ENCODE peak calls at places on chromosome 13, in five cellular contexts. One of them, this sample, is unnamed.
A peak's percentile ranks its signal among the peaks of the same experiment; 100 is the strongest.

GRCh38 chr13:108667205-108667604 is 37.8 kb downstream of the MYO16 start:
- DNase-seq in HCT116: no peak
- DNase-seq in heart left ventricle: no peak
- DNase-seq in lower leg skin: no peak
- DNase-seq in IMR-90: no peak
- DNase-seq in this sample: no peak

GRCh38 chr13:91817250-91817649 is 418.8 kb downstream of the GPC5 start:
- DNase-seq in HCT116: no peak
- DNase-seq in heart left ventricle: no peak
- DNase-seq in lower leg skin: no peak
- DNase-seq in IMR-90: peak; percentile 13
- DNase-seq in this sample: no peak

GRCh38 chr13:32443111-32443510 is 15.2 kb upstream of the N4BP2L1 start:
- DNase-seq in HCT116: peak; percentile 2
- DNase-seq in heart left ventricle: no peak
- DNase-seq in lower leg skin: no peak
- DNase-seq in IMR-90: peak; percentile 23
- DNase-seq in this sample: no peak

GRCh38 chr13:27599845-27600553 is 20.3 kb downstream of the LNX2 start:
- DNase-seq in HCT116: peak; percentile 34
- DNase-seq in heart left ventricle: no peak
- DNase-seq in lower leg skin: no peak
- DNase-seq in IMR-90: peak; percentile 67
- DNase-seq in this sample: peak; percentile 48

GRCh38 chr13:101423872-101424271 is 7.6 kb upstream of the NALCN start:
- DNase-seq in HCT116: no peak
- DNase-seq in heart left ventricle: no peak
- DNase-seq in lower leg skin: no peak
- DNase-seq in IMR-90: no peak
- DNase-seq in this sample: no peak

GRCh38 chr13:84352946-84353345 is 470.7 kb upstream of the SLITRK1 start:
- DNase-seq in HCT116: no peak
- DNase-seq in heart left ventricle: no peak
- DNase-seq in lower leg skin: no peak
- DNase-seq in IMR-90: no peak
- DNase-seq in this sample: no peak

GRCh38 chr13:110390572-110390971 is 83.5 kb downstream of the COL4A2 start:
- DNase-seq in HCT116: no peak
- DNase-seq in heart left ventricle: no peak
- DNase-seq in lower leg skin: no peak
- DNase-seq in IMR-90: peak; percentile 97
- DNase-seq in this sample: no peak

GRCh38 chr13:113558461-113558860 is 26.1 kb upstream of the TFDP1 start:
- DNase-seq in HCT116: no peak
- DNase-seq in heart left ventricle: no peak
- DNase-seq in lower leg skin: no peak
- DNase-seq in IMR-90: no peak
- DNase-seq in this sample: no peak

GRCh38 chr13:108959254-108959653 is 329.8 kb downstream of the MYO16 start:
- DNase-seq in HCT116: no peak
- DNase-seq in heart left ventricle: no peak
- DNase-seq in lower leg skin: no peak
- DNase-seq in IMR-90: no peak
- DNase-seq in this sample: no peak

GRCh38 chr13:95352486-95352885 is 51.2 kb upstream of the ABCC4 start:
- DNase-seq in HCT116: no peak
- DNase-seq in heart left ventricle: no peak
- DNase-seq in lower leg skin: no peak
- DNase-seq in IMR-90: no peak
- DNase-seq in this sample: no peak

GRCh38 chr13:68380041-68380973 is 1150.2 kb upstream of the PCDH9 start:
- DNase-seq in HCT116: no peak
- DNase-seq in heart left ventricle: no peak
- DNase-seq in lower leg skin: no peak
- DNase-seq in IMR-90: no peak
- DNase-seq in this sample: no peak

GRCh38 chr13:30810261-30810701 is 74.9 kb downstream of the ALOX5AP start:
- DNase-seq in HCT116: no peak
- DNase-seq in heart left ventricle: no peak
- DNase-seq in lower leg skin: peak; percentile 82
- DNase-seq in IMR-90: no peak
- DNase-seq in this sample: peak; percentile 42

GRCh38 chr13:76038920-76039716 is 403.0 kb downstream of the LMO7 start:
- DNase-seq in HCT116: no peak
- DNase-seq in heart left ventricle: no peak
- DNase-seq in lower leg skin: no peak
- DNase-seq in IMR-90: no peak
- DNase-seq in this sample: no peak

GRCh38 chr13:92640936-92641335 is 585.7 kb upstream of the GPC6 start:
- DNase-seq in HCT116: no peak
- DNase-seq in heart left ventricle: no peak
- DNase-seq in lower leg skin: no peak
- DNase-seq in IMR-90: peak; percentile 2
- DNase-seq in this sample: no peak

GRCh38 chr13:60090579-60090978 is 73.1 kb downstream of the DIAPH3 start:
- DNase-seq in HCT116: no peak
- DNase-seq in heart left ventricle: no peak
- DNase-seq in lower leg skin: no peak
- DNase-seq in IMR-90: peak; percentile 46
- DNase-seq in this sample: no peak

GRCh38 chr13:37870895-37871550 is 1.5 kb upstream of the TRPC4 start:
- DNase-seq in HCT116: no peak
- DNase-seq in heart left ventricle: no peak
- DNase-seq in lower leg skin: no peak
- DNase-seq in IMR-90: peak; percentile 79
- DNase-seq in this sample: no peak

GRCh38 chr13:41007359-41008118 is 11.6 kb downstream of the ELF1 start:
- DNase-seq in HCT116: no peak
- DNase-seq in heart left ventricle: no peak
- DNase-seq in lower leg skin: no peak
- DNase-seq in IMR-90: peak; percentile 30
- DNase-seq in this sample: no peak

GRCh38 chr13:61148691-61149332 is 266.8 kb downstream of the PCDH20 start:
- DNase-seq in HCT116: no peak
- DNase-seq in heart left ventricle: no peak
- DNase-seq in lower leg skin: no peak
- DNase-seq in IMR-90: no peak
- DNase-seq in this sample: no peak

DNA sequence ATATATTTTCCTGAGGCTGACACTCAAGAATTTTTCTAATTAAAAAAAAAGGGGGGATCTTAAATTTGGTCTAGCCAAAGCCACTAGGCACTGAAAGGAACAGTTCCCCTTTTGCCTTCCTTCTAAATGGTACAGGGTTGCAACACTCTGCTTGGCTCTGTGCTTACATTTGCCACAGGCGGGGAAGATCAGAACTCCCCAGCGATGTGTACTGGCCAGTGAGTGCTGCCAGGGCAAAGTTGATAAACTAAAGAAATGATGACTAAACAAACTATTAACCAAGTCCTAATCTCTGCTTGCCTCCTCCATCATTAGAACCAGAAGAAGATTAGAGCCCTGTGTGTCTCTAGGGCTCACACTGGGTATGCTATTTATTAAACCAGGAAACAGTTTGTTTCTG is 75.3 kb upstream of the SCEL start:
- DNase-seq in HCT116: no peak
- DNase-seq in heart left ventricle: peak; percentile 47
- DNase-seq in lower leg skin: peak; percentile 85
- DNase-seq in IMR-90: no peak
- DNase-seq in this sample: no peak
- TF ChIP-seq POLR2A in HCT116: no peak
- TF ChIP-seq POLR2A in heart left ventricle: no peak
- TF ChIP-seq POLR2A in lower leg skin: no peak
- TF ChIP-seq POLR2A in IMR-90: no peak
- TF ChIP-seq POLR2A in this sample: no peak

DNA sequence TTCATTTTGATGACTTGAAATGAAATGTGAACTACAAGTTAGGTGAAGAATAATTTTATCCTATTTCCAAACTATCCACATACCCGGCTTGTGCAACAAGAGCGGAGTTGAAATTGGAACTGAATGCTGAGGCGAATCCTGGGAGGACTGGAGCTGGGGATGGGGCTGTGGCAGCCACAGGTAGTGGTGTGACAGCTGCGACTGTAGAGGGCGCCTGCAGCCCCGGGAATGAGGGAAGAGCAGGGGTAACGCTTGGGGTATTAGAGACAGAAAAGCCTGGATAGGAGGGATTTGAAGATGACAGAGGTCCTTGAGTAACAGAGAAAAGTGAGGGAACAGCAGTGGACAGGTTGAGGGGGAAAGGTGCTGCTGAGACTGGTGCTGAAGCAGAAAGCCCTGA is 22.0 kb upstream of the STOML3 start:
- DNase-seq in HCT116: no peak
- DNase-seq in heart left ventricle: no peak
- DNase-seq in lower leg skin: no peak
- DNase-seq in IMR-90: no peak
- DNase-seq in this sample: no peak
- TF ChIP-seq CTCF in HCT116: peak; percentile 28
- TF ChIP-seq CTCF in heart left ventricle: peak; percentile 9
- TF ChIP-seq CTCF in lower leg skin: no peak
- TF ChIP-seq CTCF in IMR-90: peak; percentile 5
- TF ChIP-seq CTCF in this sample: no peak

GRCh38 chr13:20824762-20825161 is 51.0 kb upstream of the EEF1AKMT1 start:
- DNase-seq in HCT116: no peak
- DNase-seq in heart left ventricle: no peak
- DNase-seq in lower leg skin: no peak
- DNase-seq in IMR-90: peak; percentile 87
- DNase-seq in this sample: no peak

GRCh38 chr13:20826810-20827560 is 53.2 kb upstream of the EEF1AKMT1 start:
- DNase-seq in HCT116: no peak
- DNase-seq in heart left ventricle: no peak
- DNase-seq in lower leg skin: no peak
- DNase-seq in IMR-90: peak; percentile 42
- DNase-seq in this sample: no peak

GRCh38 chr13:20828540-20829364 is 55.0 kb upstream of the EEF1AKMT1 start:
- DNase-seq in HCT116: peak; percentile 26
- DNase-seq in heart left ventricle: no peak
- DNase-seq in lower leg skin: no peak
- DNase-seq in IMR-90: peak; percentile 64
- DNase-seq in this sample: peak; percentile 17

GRCh38 chr13:20825476-20825875 is 51.7 kb upstream of the EEF1AKMT1 start:
- DNase-seq in HCT116: no peak
- DNase-seq in heart left ventricle: no peak
- DNase-seq in lower leg skin: no peak
- DNase-seq in IMR-90: peak; percentile 55
- DNase-seq in this sample: no peak

GRCh38 chr13:20826301-20826700 is 52.5 kb upstream of the EEF1AKMT1 start:
- DNase-seq in HCT116: no peak
- DNase-seq in heart left ventricle: no peak
- DNase-seq in lower leg skin: no peak
- DNase-seq in IMR-90: no peak
- DNase-seq in this sample: no peak
- H3K4me3 ChIP-seq in HCT116: no peak overlapping the region
- H3K4me3 ChIP-seq in heart left ventricle: no peak overlapping the region
- H3K4me3 ChIP-seq in lower leg skin: no peak overlapping the region
- H3K4me3 ChIP-seq in IMR-90: no peak overlapping the region
- H3K4me3 ChIP-seq in this sample: no peak overlapping the region

DNA sequence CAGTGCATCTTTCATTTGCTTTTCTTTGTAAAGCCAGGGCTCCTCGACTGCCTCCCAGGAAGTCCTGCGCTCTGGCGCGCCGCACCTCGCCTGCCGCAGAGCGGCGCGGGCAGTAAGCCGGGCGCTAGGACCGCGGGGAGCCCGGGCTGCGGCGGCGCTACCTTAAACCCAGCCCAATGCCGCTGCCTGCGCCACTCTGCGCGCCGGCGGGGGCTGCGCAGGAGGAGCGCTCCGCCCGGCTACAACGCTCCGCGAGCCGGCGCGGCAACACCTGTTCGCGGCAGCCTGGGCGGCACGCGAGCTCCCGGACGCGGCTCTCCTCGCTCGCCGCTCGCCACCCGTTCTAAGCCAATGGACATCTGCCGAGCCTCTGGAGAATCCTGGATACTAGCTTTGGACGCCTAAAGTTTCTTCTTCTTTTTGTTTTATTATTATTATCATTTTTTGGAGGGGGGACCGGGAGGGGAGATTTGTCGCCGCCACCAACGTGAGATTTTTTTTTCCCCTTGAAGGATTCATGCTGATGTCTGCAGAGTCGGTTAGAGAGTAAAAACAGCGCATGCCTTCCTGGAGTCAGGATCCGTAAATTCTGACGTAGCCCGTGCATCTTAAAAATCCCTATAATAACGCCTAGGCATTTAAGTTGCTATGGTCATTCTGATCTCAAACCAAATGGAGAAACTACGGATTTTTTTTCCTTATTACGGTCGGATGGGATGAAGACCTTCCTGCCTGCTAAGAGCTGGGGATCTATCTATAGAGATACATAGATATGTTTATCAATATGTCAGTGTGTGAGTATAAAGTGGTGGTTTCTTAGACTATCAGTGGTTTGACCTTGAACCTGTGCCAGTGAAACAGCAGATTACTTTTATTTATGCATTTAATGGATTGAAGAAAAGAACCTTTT is at the start of gene FGF9:
- DNase-seq in HCT116: peak; percentile 75
- DNase-seq in heart left ventricle: peak; percentile 89
- DNase-seq in lower leg skin: peak; percentile 92
- DNase-seq in IMR-90: peak; percentile 79
- DNase-seq in this sample: peak; percentile 89
- TF ChIP-seq POLR2A in HCT116: peak; percentile 49
- TF ChIP-seq POLR2A in heart left ventricle: peak; percentile 79
- TF ChIP-seq POLR2A in lower leg skin: no peak
- TF ChIP-seq POLR2A in IMR-90: no peak
- TF ChIP-seq POLR2A in this sample: peak; percentile 55

GRCh38 chr13:19967619-19968018 is 9.1 kb downstream of the ZMYM2 start:
- DNase-seq in HCT116: no peak
- DNase-seq in heart left ventricle: no peak
- DNase-seq in lower leg skin: no peak
- DNase-seq in IMR-90: no peak
- DNase-seq in this sample: no peak
- TF ChIP-seq CTCF in HCT116: no peak
- TF ChIP-seq CTCF in heart left ventricle: no peak
- TF ChIP-seq CTCF in lower leg skin: no peak
- TF ChIP-seq CTCF in IMR-90: no peak
- TF ChIP-seq CTCF in this sample: no peak

This sample was measured in body of pancreas.